ENCODE peak calls at places on chromosome 18, in five cellular contexts. One of them, this sample, is unnamed.

GRCh38 chr18:2606335-2606734 is 35.0 kb downstream of the NDC80 start:
- DNase-seq in GM18507: no peak
- DNase-seq in NCI-H2081: no peak
- DNase-seq in omental fat pad: no peak
- DNase-seq in activated CD4-positive, alpha-beta T cell treated with anti-CD3 and anti-CD28 coated beads, Interleukin-2, amount 50 U/mL, for 48 hours: no peak
- DNase-seq in this sample: peak

GRCh38 chr18:10681581-10682367 is 155.9 kb downstream of the NAPG start:
- DNase-seq in GM18507: no peak
- DNase-seq in NCI-H2081: no peak
- DNase-seq in omental fat pad: no peak
- DNase-seq in activated CD4-positive, alpha-beta T cell treated with anti-CD3 and anti-CD28 coated beads, Interleukin-2, amount 50 U/mL, for 48 hours: no peak
- DNase-seq in this sample: no peak

GRCh38 chr18:3794537-3795348 is 344.8 kb downstream of the TGIF1 start:
- DNase-seq in GM18507: no peak
- DNase-seq in NCI-H2081: peak
- DNase-seq in omental fat pad: no peak
- DNase-seq in activated CD4-positive, alpha-beta T cell treated with anti-CD3 and anti-CD28 coated beads, Interleukin-2, amount 50 U/mL, for 48 hours: no peak
- DNase-seq in this sample: no peak

GRCh38 chr18:77102246-77103040 is 30.1 kb downstream of the MBP start:
- DNase-seq in GM18507: no peak
- DNase-seq in NCI-H2081: no peak
- DNase-seq in omental fat pad: no peak
- DNase-seq in activated CD4-positive, alpha-beta T cell treated with anti-CD3 and anti-CD28 coated beads, Interleukin-2, amount 50 U/mL, for 48 hours: no peak
- DNase-seq in this sample: peak

GRCh38 chr18:7084080-7084765 is 33.4 kb downstream of the LAMA1 start:
- DNase-seq in GM18507: no peak
- DNase-seq in NCI-H2081: no peak
- DNase-seq in omental fat pad: no peak
- DNase-seq in activated CD4-positive, alpha-beta T cell treated with anti-CD3 and anti-CD28 coated beads, Interleukin-2, amount 50 U/mL, for 48 hours: no peak
- DNase-seq in this sample: no peak

GRCh38 chr18:31088532-31088931 is 13.7 kb downstream of the DSC2 start:
- DNase-seq in GM18507: no peak
- DNase-seq in NCI-H2081: no peak
- DNase-seq in omental fat pad: no peak
- DNase-seq in activated CD4-positive, alpha-beta T cell treated with anti-CD3 and anti-CD28 coated beads, Interleukin-2, amount 50 U/mL, for 48 hours: no peak
- DNase-seq in this sample: no peak

GRCh38 chr18:75248426-75249191 is 38.0 kb downstream of the TSHZ1 start:
- DNase-seq in GM18507: no peak
- DNase-seq in NCI-H2081: peak
- DNase-seq in omental fat pad: no peak
- DNase-seq in activated CD4-positive, alpha-beta T cell treated with anti-CD3 and anti-CD28 coated beads, Interleukin-2, amount 50 U/mL, for 48 hours: no peak
- DNase-seq in this sample: no peak

GRCh38 chr18:27787543-27787942 is 389.4 kb downstream of the CDH2 start:
- DNase-seq in GM18507: no peak
- DNase-seq in NCI-H2081: no peak
- DNase-seq in omental fat pad: no peak
- DNase-seq in activated CD4-positive, alpha-beta T cell treated with anti-CD3 and anti-CD28 coated beads, Interleukin-2, amount 50 U/mL, for 48 hours: no peak
- DNase-seq in this sample: no peak

GRCh38 chr18:39149211-39149806 is 1583.7 kb upstream of the CELF4 start:
- DNase-seq in GM18507: no peak
- DNase-seq in NCI-H2081: peak
- DNase-seq in omental fat pad: no peak
- DNase-seq in activated CD4-positive, alpha-beta T cell treated with anti-CD3 and anti-CD28 coated beads, Interleukin-2, amount 50 U/mL, for 48 hours: no peak
- DNase-seq in this sample: no peak

GRCh38 chr18:77013777-77014525 is 118.6 kb downstream of the MBP start:
- DNase-seq in GM18507: no peak
- DNase-seq in NCI-H2081: no peak
- DNase-seq in omental fat pad: no peak
- DNase-seq in activated CD4-positive, alpha-beta T cell treated with anti-CD3 and anti-CD28 coated beads, Interleukin-2, amount 50 U/mL, for 48 hours: no peak
- DNase-seq in this sample: no peak

GRCh38 chr18:21741511-21742322 is 1.1 kb downstream of the MIB1 start:
- DNase-seq in GM18507: no peak
- DNase-seq in NCI-H2081: peak
- DNase-seq in omental fat pad: no peak
- DNase-seq in activated CD4-positive, alpha-beta T cell treated with anti-CD3 and anti-CD28 coated beads, Interleukin-2, amount 50 U/mL, for 48 hours: peak
- DNase-seq in this sample: peak